ENCODE peak calls at places on chromosomes 11 and 22, in ten cellular contexts. K, B, W, A, H, L, V, X, D and Y are unnamed samples.

GRCh38 chr11:35077709-35078695 is 61.0 kb upstream of the CD44 start:
- DNase-seq in K (no peak), B (peak; percentile 53), W (no peak), A (peak; percentile 80), H (no peak), L (peak; percentile 63), V (no peak), X (no peak), D (no peak), Y (peak; percentile 66)

GRCh38 chr11:20353829-20354434 is 9.6 kb upstream of the HTATIP2 start:
- DNase-seq in K (peak; percentile 33), B (peak; percentile 40), W (no peak), A (peak; percentile 28), H (no peak), L (peak; percentile 46), V (peak; percentile 38), X (peak; percentile 64), D (peak; percentile 29), Y (peak; percentile 50)

GRCh38 chr11:118008271-118008903 is 22.2 kb downstream of the IL10RA start:
- DNase-seq in K (no peak), B (no peak), W (no peak), A (no peak), H (no peak), L (no peak), V (no peak), X (no peak), D (no peak), Y (no peak)

GRCh38 chr22:19579880-19580279 is 55.7 kb upstream of the CLDN5 start:
- DNase-seq in K (no peak), B (peak; percentile 45), W (no peak), A (no peak), H (no peak), L (no peak), V (no peak), X (no peak), D (no peak), Y (peak; percentile 72)

GRCh38 chr11:15194671-15195415 is 80.1 kb downstream of the INSC start:
- DNase-seq in K (no peak), B (no peak), W (no peak), A (peak; percentile 49), H (no peak), L (peak; percentile 75), V (no peak), X (no peak), D (no peak), Y (no peak)

GRCh38 chr22:46894851-46895640 is 132.6 kb downstream of the TBC1D22A start:
- DNase-seq in K (no peak), B (no peak), W (no peak), A (no peak), H (no peak), L (no peak), V (no peak), X (no peak), D (no peak), Y (no peak)

GRCh38 chr22:36097880-36098279 is 62.7 kb downstream of the APOL3 start:
- DNase-seq in K (no peak), B (no peak), W (no peak), A (no peak), H (no peak), L (no peak), V (no peak), X (no peak), D (no peak), Y (no peak)

GRCh38 chr22:31137721-31138120 is 2.6 kb downstream of the PLA2G3 start:
- DNase-seq in K (no peak), B (no peak), W (no peak), A (no peak), H (no peak), L (no peak), V (no peak), X (no peak), D (no peak), Y (no peak)

GRCh38 chr22:18068991-18069390 is 8.8 kb upstream of the PEX26 start:
- DNase-seq in K (no peak), B (no peak), W (no peak), A (no peak), H (no peak), L (no peak), V (no peak), X (no peak), D (no peak), Y (no peak)

GRCh38 chr22:28896611-28897010 is 13.2 kb downstream of the ZNRF3 start:
- DNase-seq in K (no peak), B (no peak), W (no peak), A (no peak), H (no peak), L (no peak), V (no peak), X (no peak), D (no peak), Y (no peak)

GRCh38 chr22:36010090-36010489 is 18.5 kb downstream of the RBFOX2 start:
- DNase-seq in K (no peak), B (no peak), W (peak; percentile 81), A (no peak), H (no peak), L (no peak), V (no peak), X (peak; percentile 76), D (no peak), Y (no peak)

GRCh38 chr11:61883327-61883726 is 8.0 kb downstream of the FADS3 start:
- DNase-seq in K (no peak), B (no peak), W (no peak), A (no peak), H (no peak), L (no peak), V (no peak), X (no peak), D (no peak), Y (no peak)

GRCh38 chr11:76285397-76285796 is 79.1 kb upstream of the WNT11 start:
- DNase-seq in K (no peak), B (no peak), W (no peak), A (no peak), H (no peak), L (no peak), V (no peak), X (no peak), D (no peak), Y (no peak)

GRCh38 chr22:39429916-39430575 is 26.8 kb upstream of the MGAT3 start:
- DNase-seq in K (no peak), B (no peak), W (no peak), A (no peak), H (no peak), L (no peak), V (no peak), X (no peak), D (no peak), Y (no peak)

GRCh38 chr11:13117344-13117743 is 108.2 kb downstream of the RASSF10 start:
- DNase-seq in K (no peak), B (no peak), W (no peak), A (no peak), H (no peak), L (no peak), V (no peak), X (no peak), D (no peak), Y (no peak)